ENCODE peak calls at places on chromosomes 11 and 22, in seven cellular contexts. N is RKO, X is substantia nigra, M is DMS 273 treated with DMSO at 0.1 percent for 48 hours, S is HTR-8/SVneo, Q is kidney tubule cell, C is IMR-90. R is an unnamed sample.

GRCh38 chr11:119518746-119519382 is 95.9 kb upstream of the THY1 start:
- DNase-seq in C (peak), M (no peak), Q (peak), S (peak), X (no peak), N (peak), R (no peak)

GRCh38 chr22:44026630-44027511 is 2.8 kb downstream of the PARVB start:
- DNase-seq in X (peak), M (no peak), S (no peak), N (no peak), Q (no peak), C (peak), R (no peak)

GRCh38 chr11:127199306-127199801 is 198.8 kb upstream of the KIRREL3 start:
- DNase-seq in C (no peak), S (no peak), X (no peak), Q (peak), N (no peak), M (no peak), R (no peak)

GRCh38 chr11:10201343-10201742 is 92.7 kb downstream of the SBF2 start:
- DNase-seq in X (no peak), S (no peak), N (no peak), M (no peak), Q (no peak), C (no peak), R (no peak)

GRCh38 chr11:9773524-9773923 is 109.6 kb downstream of the SWAP70 start:
- DNase-seq in X (no peak), N (no peak), C (no peak), Q (no peak), M (no peak), S (no peak), R (no peak)

GRCh38 chr11:66126808-66127555 is 56.9 kb downstream of the PACS1 start:
- DNase-seq in X (peak), S (peak), C (peak), M (no peak), Q (peak), N (no peak), R (peak)

GRCh38 chr11:106032861-106033260 is 10.8 kb upstream of the MSANTD4 start:
- DNase-seq in Q (no peak), X (no peak), C (no peak), S (no peak), N (no peak), M (no peak), R (no peak)

GRCh38 chr22:42344391-42344861 is 74.0 kb upstream of the TCF20 start:
- DNase-seq in S (no peak), X (peak), N (no peak), M (peak), C (no peak), Q (peak), R (no peak)

GRCh38 chr11:120339394-120339890 is 3.2 kb downstream of the ARHGEF12 start:
- DNase-seq in Q (peak), X (peak), N (peak), S (no peak), M (peak), C (peak), R (no peak)

GRCh38 chr22:29268511-29269229 is 602 bp downstream of the EWSR1 start:
- DNase-seq in S (no peak), C (peak), N (peak), Q (peak), M (no peak), X (peak), R (peak)